ENCODE peak calls at places on chromosome 19, in six cellular contexts. E is lower lobe of right lung; F is stimulated activated CD8-positive, alpha-beta memory T cell treated with anti-CD3 and anti-CD28 coated beads, Interleukin-2, amount 100 ng/mL, for 48 hours; M is AG04450; G is lung microvascular endothelial cell; D is kidney. J is an unnamed sample.
A peak's percentile ranks its signal among the peaks of the same experiment; 100 is the strongest.

GRCh38 chr19:7534531-7534980 is 961 bp upstream of the PNPLA6 start:
- DNase-seq in E (peak; percentile 61), F (no peak), M (peak; percentile 57), G (peak; percentile 84), D (peak; percentile 90), J (peak; percentile 56)

GRCh38 chr19:41541990-41542584 is 33.9 kb upstream of the CEACAM21 start:
- DNase-seq in E (peak; percentile 83), F (peak; percentile 68), M (no peak), G (peak; percentile 81), D (no peak), J (no peak)

GRCh38 chr19:38898788-38899446 is 501 bp downstream of the SIRT2 start:
- DNase-seq in E (no peak), F (no peak), M (no peak), G (peak; percentile 19), D (no peak), J (no peak)

GRCh38 chr19:41175825-41176734 is 16.9 kb upstream of the CYP2S1 start:
- DNase-seq in E (peak; percentile 83), F (no peak), M (peak; percentile 58), G (no peak), D (peak; percentile 73), J (peak; percentile 38)

GRCh38 chr19:46776927-46777911 is 11.2 kb downstream of the SLC1A5 start:
- DNase-seq in E (no peak), F (no peak), M (no peak), G (no peak), D (no peak), J (no peak)

GRCh38 chr19:41906271-41906670 is 22.0 kb downstream of the ERFL start:
- DNase-seq in E (no peak), F (no peak), M (no peak), G (no peak), D (no peak), J (no peak)

GRCh38 chr19:3343619-3344502 is 22.5 kb upstream of the NFIC start:
- DNase-seq in E (peak; percentile 91), F (no peak), M (no peak), G (peak; percentile 77), D (peak; percentile 95), J (peak; percentile 46)

GRCh38 chr19:29543381-29543780 is 17.6 kb downstream of the VSTM2B start:
- DNase-seq in E (no peak), F (no peak), M (no peak), G (no peak), D (no peak), J (no peak)

GRCh38 chr19:43570174-43570791 is 5.0 kb downstream of the XRCC1 start:
- DNase-seq in E (no peak), F (no peak), M (no peak), G (no peak), D (no peak), J (no peak)

GRCh38 chr19:35693835-35694599 is 10.3 kb upstream of the ZBTB32 start:
- DNase-seq in E (peak; percentile 90), F (peak; percentile 84), M (peak; percentile 54), G (peak; percentile 89), D (peak; percentile 90), J (no peak)

J was measured in BJ.